ENCODE peak calls at places on chromosomes 5 and 9, in six cellular contexts. C, J, G, K, N and W are unnamed samples.

GRCh38 chr5:158384535-158385421 is 525.8 kb upstream of the CLINT1 start:
- DNase-seq in C (no peak), J (no peak), G (no peak), K (peak), N (peak), W (peak)

GRCh38 chr5:135372654-135373381 is 26.2 kb downstream of the MACROH2A1 start:
- DNase-seq in C (no peak), J (no peak), G (no peak), K (no peak), N (no peak), W (no peak)

GRCh38 chr5:108642170-108642906 is 105.4 kb upstream of the FER start:
- DNase-seq in C (peak), J (peak), G (peak), K (peak), N (peak), W (peak)

GRCh38 chr9:444528-444927 is 229.9 kb downstream of the DOCK8 start:
- DNase-seq in C (no peak), J (no peak), G (no peak), K (no peak), N (no peak), W (peak)

GRCh38 chr5:122312670-122312988 is 592 bp downstream of the SNCAIP start:
- DNase-seq in C (peak), J (no peak), G (no peak), K (peak), N (no peak), W (peak)

GRCh38 chr5:30092548-30092947 is 1100.9 kb upstream of the CDH6 start:
- DNase-seq in C (no peak), J (no peak), G (no peak), K (no peak), N (no peak), W (no peak)

GRCh38 chr9:23412458-23412857 is 413.6 kb downstream of the ELAVL2 start:
- DNase-seq in C (no peak), J (no peak), G (no peak), K (no peak), N (no peak), W (no peak)

GRCh38 chr9:93670208-93671029 is 94.0 kb downstream of the PHF2 start:
- DNase-seq in C (no peak), J (no peak), G (no peak), K (peak), N (no peak), W (peak)

GRCh38 chr5:178793156-178793555 is 62.7 kb upstream of the ZNF354A start:
- DNase-seq in C (peak), J (no peak), G (no peak), K (no peak), N (no peak), W (peak)